ENCODE peak calls at places on chromosome 2, in ten cellular contexts. Q is neural crest cell; N is glutamatergic neuron; C is LoVo; I is Daoy; V is foreskin fibroblast; U is KBM-7; S is activated T-helper 1 cell treated with anti-CD3 and anti-CD28 coated beads, Interleukin-12 subunit alpha, Interleukin-12 subunit beta, Interleukin-2, Interleukin-4 antibody, amounts not matched to agents 30 ng/mL and 10 ng/mL and 1 ng/mL, durations not matched to agents 14 hours and 24 hours and 36 hours; M is DMS53; P is PC-3. Z is an unnamed sample.

GRCh38 chr2:54757496-54757895 is 34.0 kb downstream of the EML6 start:
- DNase-seq in Q (no peak), N (no peak), C (no peak), I (peak), V (peak), U (peak), S (no peak), M (no peak), P (peak), Z (no peak)

GRCh38 chr2:109700680-109701274 is 86.6 kb downstream of the SOWAHC start:
- DNase-seq in Q (no peak), N (no peak), C (no peak), I (no peak), V (no peak), U (no peak), S (no peak), M (no peak), P (no peak), Z (no peak)

GRCh38 chr2:61787941-61788340 is 65.9 kb downstream of the FAM161A start:
- DNase-seq in Q (no peak), N (no peak), C (no peak), I (no peak), V (no peak), U (no peak), S (no peak), M (no peak), P (no peak), Z (no peak)

GRCh38 chr2:179486969-179487752 is 222.5 kb upstream of the SESTD1 start:
- DNase-seq in Q (no peak), N (no peak), C (no peak), I (no peak), V (peak), U (no peak), S (no peak), M (peak), P (no peak), Z (no peak)

GRCh38 chr2:54512663-54513363 is 56.7 kb downstream of the SPTBN1 start:
- DNase-seq in Q (no peak), N (no peak), C (no peak), I (no peak), V (no peak), U (no peak), S (no peak), M (no peak), P (no peak), Z (no peak)

GRCh38 chr2:40546792-40547191 is 94.9 kb upstream of the SLC8A1 start:
- DNase-seq in Q (no peak), N (no peak), C (no peak), I (no peak), V (no peak), U (no peak), S (no peak), M (no peak), P (no peak), Z (no peak)

GRCh38 chr2:225452677-225453076 is 53.2 kb downstream of the NYAP2 start:
- DNase-seq in Q (no peak), N (no peak), C (no peak), I (no peak), V (no peak), U (no peak), S (no peak), M (no peak), P (no peak), Z (no peak)

GRCh38 chr2:11187733-11188132 is 32.5 kb downstream of the SLC66A3 start:
- DNase-seq in Q (no peak), N (no peak), C (no peak), I (no peak), V (no peak), U (peak), S (no peak), M (no peak), P (no peak), Z (no peak)

GRCh38 chr2:37550197-37550596 is 121.2 kb downstream of the CDC42EP3 start:
- DNase-seq in Q (no peak), N (no peak), C (no peak), I (no peak), V (no peak), U (no peak), S (no peak), M (no peak), P (no peak), Z (no peak)

GRCh38 chr2:217797661-217798069 is 205.1 kb downstream of the TNS1 start:
- DNase-seq in Q (no peak), N (no peak), C (no peak), I (peak), V (no peak), U (no peak), S (no peak), M (peak), P (peak), Z (no peak)

GRCh38 chr2:181876614-181877063 is 14.9 kb upstream of the ITPRID2 start:
- DNase-seq in Q (no peak), N (no peak), C (peak), I (peak), V (peak), U (no peak), S (no peak), M (peak), P (peak), Z (no peak)

GRCh38 chr2:32532961-32533360 is 94.9 kb upstream of the TTC27 start:
- DNase-seq in Q (no peak), N (no peak), C (no peak), I (no peak), V (no peak), U (no peak), S (no peak), M (no peak), P (no peak), Z (no peak)

GRCh38 chr2:21411796-21412195 is 288.0 kb downstream of the TDRD15 start:
- DNase-seq in Q (no peak), N (no peak), C (no peak), I (no peak), V (no peak), U (no peak), S (no peak), M (peak), P (no peak), Z (no peak)

GRCh38 chr2:100407108-100407507 is 10.4 kb downstream of the CHST10 start:
- DNase-seq in Q (no peak), N (no peak), C (no peak), I (no peak), V (no peak), U (no peak), S (no peak), M (no peak), P (no peak), Z (no peak)

GRCh38 chr2:239439383-239440315 is 38.8 kb upstream of the HDAC4 start:
- DNase-seq in Q (no peak), N (no peak), C (no peak), I (no peak), V (peak), U (no peak), S (no peak), M (no peak), P (no peak), Z (no peak)

GRCh38 chr2:146940016-146940685 is 904.7 kb upstream of the ACVR2A start:
- DNase-seq in Q (no peak), N (no peak), C (no peak), I (no peak), V (peak), U (no peak), S (no peak), M (no peak), P (no peak), Z (no peak)

GRCh38 chr2:155418753-155419152 is 720.3 kb downstream of the KCNJ3 start:
- DNase-seq in Q (no peak), N (no peak), C (no peak), I (no peak), V (no peak), U (no peak), S (no peak), M (no peak), P (no peak), Z (no peak)

GRCh38 chr2:217792611-217793527 is 209.9 kb downstream of the TNS1 start:
- DNase-seq in Q (no peak), N (no peak), C (no peak), I (no peak), V (peak), U (no peak), S (no peak), M (no peak), P (no peak), Z (no peak)

GRCh38 chr2:121565389-121566250 is 34.9 kb downstream of the RNU4ATAC start:
- DNase-seq in Q (no peak), N (no peak), C (no peak), I (no peak), V (no peak), U (no peak), S (no peak), M (no peak), P (no peak), Z (no peak)

GRCh38 chr2:219724628-219725027 is 97.2 kb downstream of the SLC4A3 start:
- DNase-seq in Q (no peak), N (no peak), C (no peak), I (no peak), V (peak), U (no peak), S (no peak), M (no peak), P (no peak), Z (no peak)

GRCh38 chr2:110804915-110805314 is 72.5 kb downstream of the ACOXL start:
- DNase-seq in Q (no peak), N (no peak), C (no peak), I (peak), V (no peak), U (no peak), S (peak), M (no peak), P (no peak), Z (peak)

GRCh38 chr2:112153501-112153900 is 15.3 kb downstream of the FBLN7 start:
- DNase-seq in Q (no peak), N (no peak), C (no peak), I (no peak), V (no peak), U (no peak), S (no peak), M (no peak), P (no peak), Z (no peak)

GRCh38 chr2:207624170-207625013 is 802 bp downstream of the METTL21A start:
- DNase-seq in Q (peak), N (peak), C (peak), I (peak), V (peak), U (peak), S (peak), M (peak), P (peak), Z (peak)

GRCh38 chr2:152506843-152507242 is 171.9 kb downstream of the FMNL2 start:
- DNase-seq in Q (no peak), N (no peak), C (no peak), I (peak), V (no peak), U (no peak), S (peak), M (no peak), P (peak), Z (no peak)

GRCh38 chr2:73998933-73999332 is 14.2 kb downstream of the TET3 start:
- DNase-seq in Q (no peak), N (no peak), C (no peak), I (no peak), V (no peak), U (no peak), S (no peak), M (peak), P (no peak), Z (no peak)

GRCh38 chr2:16481342-16481741 is 184.3 kb downstream of the CYRIA start:
- DNase-seq in Q (no peak), N (no peak), C (no peak), I (no peak), V (no peak), U (no peak), S (no peak), M (no peak), P (no peak), Z (no peak)

GRCh38 chr2:148237911-148238310 is 217.0 kb downstream of the MBD5 start:
- DNase-seq in Q (no peak), N (no peak), C (no peak), I (no peak), V (peak), U (no peak), S (no peak), M (no peak), P (no peak), Z (no peak)

GRCh38 chr2:76861708-76862107 is 660.5 kb downstream of the LRRTM4 start:
- DNase-seq in Q (no peak), N (no peak), C (no peak), I (no peak), V (no peak), U (peak), S (no peak), M (no peak), P (no peak), Z (no peak)

GRCh38 chr2:239267411-239267941 is 133.3 kb downstream of the HDAC4 start:
- DNase-seq in Q (no peak), N (peak), C (peak), I (peak), V (peak), U (peak), S (peak), M (no peak), P (peak), Z (peak)

GRCh38 chr2:102116675-102117471 is 25.7 kb upstream of the IL1R1 start:
- DNase-seq in Q (no peak), N (no peak), C (no peak), I (no peak), V (no peak), U (no peak), S (no peak), M (no peak), P (no peak), Z (no peak)

GRCh38 chr2:64522843-64523428 is 1.2 kb upstream of the AFTPH start:
- DNase-seq in Q (peak), N (peak), C (peak), I (peak), V (peak), U (peak), S (peak), M (peak), P (peak), Z (peak)

GRCh38 chr2:10031886-10032745 is 11.2 kb upstream of the KLF11 start:
- DNase-seq in Q (no peak), N (no peak), C (no peak), I (no peak), V (no peak), U (no peak), S (no peak), M (no peak), P (no peak), Z (no peak)

GRCh38 chr2:18684202-18685040 is 95.1 kb upstream of the NT5C1B start:
- DNase-seq in Q (no peak), N (no peak), C (no peak), I (no peak), V (peak), U (no peak), S (no peak), M (no peak), P (no peak), Z (no peak)